ENCODE peak calls at places on chromosome 14, in six cellular contexts. R is fibroblast of lung, L is mammary epithelial cell, V is K562, G is GM12878, P is neural progenitor cell. C is an unnamed sample.

GRCh38 chr14:34436118-34436905 is 25.7 kb downstream of the SPTSSA start:
- DNase-seq in P (no peak), R (peak; percentile 75), L (peak; percentile 53), V (no peak), G (no peak), C (no peak)

GRCh38 chr14:50040401-50040775 is 76.0 kb downstream of the VCPKMT start:
- DNase-seq in G (no peak), P (no peak), L (peak; percentile 85), R (peak; percentile 71), V (peak; percentile 36), C (peak; percentile 66)

GRCh38 chr14:44529026-44529425 is 21.9 kb upstream of the FSCB start:
- DNase-seq in G (no peak), L (peak; percentile 8), R (peak; percentile 0), V (no peak), P (no peak), C (no peak)

GRCh38 chr14:49861581-49861922 is 9.0 kb upstream of the NEMF start:
- DNase-seq in L (peak; percentile 64), V (peak; percentile 63), P (peak; percentile 79), G (no peak), R (peak; percentile 94), C (peak; percentile 75)

GRCh38 chr14:44971459-44971858 is 9.5 kb downstream of the TOGARAM1 start:
- DNase-seq in G (no peak), V (no peak), L (no peak), P (no peak), R (no peak), C (no peak)

GRCh38 chr14:61145258-61145902 is 135.8 kb downstream of the TMEM30B start:
- DNase-seq in L (peak; percentile 82), P (no peak), V (no peak), G (no peak), R (peak; percentile 99), C (no peak)

GRCh38 chr14:42665083-42665482 is 1058.4 kb downstream of the LRFN5 start:
- DNase-seq in G (no peak), V (no peak), R (no peak), L (no peak), P (no peak), C (no peak)

GRCh38 chr14:104724981-104725771 is 1.1 kb downstream of the ADSS1 start:
- DNase-seq in R (peak; percentile 63), V (peak; percentile 61), G (no peak), P (peak; percentile 63), L (no peak), C (no peak)

GRCh38 chr14:103281496-103282231 is 52.4 kb upstream of the EIF5 start:
- DNase-seq in P (peak; percentile 48), L (peak; percentile 24), V (peak; percentile 41), G (no peak), R (peak; percentile 63), C (no peak)

GRCh38 chr14:69945905-69946304 is 66.7 kb downstream of the SMOC1 start:
- DNase-seq in G (no peak), R (peak; percentile 23), V (no peak), P (no peak), L (peak; percentile 31), C (no peak)

GRCh38 chr14:84807673-84808072 is 722.3 kb upstream of the FLRT2 start:
- DNase-seq in L (no peak), G (no peak), R (no peak), P (no peak), V (no peak), C (no peak)

GRCh38 chr14:103894034-103894722 is 34.1 kb upstream of the TDRD9 start:
- DNase-seq in P (no peak), V (no peak), G (no peak), R (no peak), L (no peak), C (no peak)

GRCh38 chr14:103576371-103577024 is 13.7 kb downstream of the COA8 start:
- DNase-seq in L (peak; percentile 83), G (no peak), R (peak; percentile 91), P (peak; percentile 93), V (no peak), C (no peak)

GRCh38 chr14:39268393-39268792 is 34.7 kb downstream of the MIA2 start:
- DNase-seq in V (peak; percentile 43), P (peak; percentile 8), G (no peak), R (peak; percentile 27), L (peak; percentile 24), C (no peak)

GRCh38 chr14:104924421-104925213 is at the start of gene PLD4:
- DNase-seq in L (no peak), P (no peak), V (no peak), R (no peak), G (no peak), C (no peak)

GRCh38 chr14:58663494-58664111 is 25.8 kb downstream of the DACT1 start:
- DNase-seq in R (peak; percentile 57), G (no peak), P (no peak), V (no peak), L (peak; percentile 61), C (no peak)

GRCh38 chr14:93317836-93318807 is 14.7 kb downstream of the BTBD7 start:
- DNase-seq in L (no peak), R (peak; percentile 11), V (peak; percentile 37), P (no peak), G (no peak), C (no peak)

GRCh38 chr14:60905930-60906329 is 74.9 kb downstream of the TRMT5 start:
- DNase-seq in L (no peak), R (no peak), G (no peak), V (no peak), P (no peak), C (no peak)

GRCh38 chr14:61188936-61189808 is 92.0 kb downstream of the TMEM30B start:
- DNase-seq in G (no peak), R (peak; percentile 84), P (peak; percentile 82), V (peak; percentile 29), L (no peak), C (no peak)

GRCh38 chr14:31659278-31659677 is 98.1 kb downstream of the NUBPL start:
- DNase-seq in R (no peak), P (no peak), L (no peak), V (no peak), G (no peak), C (no peak)

GRCh38 chr14:27205036-27205435 is 607.2 kb upstream of the NOVA1 start:
- DNase-seq in P (no peak), G (no peak), V (no peak), L (no peak), R (no peak), C (no peak)
- TF ChIP-seq CTCF in P (no peak), G (no peak), V (no peak), L (no peak), R (no peak), C (no peak)

GRCh38 chr14:74239848-74240793 is 872 bp downstream of the VSX2 start:
- DNase-seq in L (no peak), P (peak; percentile 47), V (no peak), G (no peak), R (peak; percentile 12), C (no peak)

GRCh38 chr14:74242055-74243042 is 3.1 kb downstream of the VSX2 start:
- DNase-seq in V (no peak), P (peak; percentile 46), G (no peak), R (peak; percentile 4), L (no peak), C (no peak)

GRCh38 chr14:74240794-74241610 is 1.8 kb downstream of the VSX2 start:
- DNase-seq in G (no peak), R (peak; percentile 15), V (no peak), L (no peak), P (peak; percentile 70), C (no peak)

GRCh38 chr14:74243051-74243450 is 3.8 kb downstream of the VSX2 start:
- DNase-seq in L (no peak), R (no peak), V (no peak), P (no peak), G (no peak), C (no peak)

GRCh38 chr14:74241611-74242005 is 2.4 kb downstream of the VSX2 start:
- DNase-seq in V (no peak), L (no peak), P (no peak), G (no peak), R (peak; percentile 4), C (no peak)
- H2AFZ ChIP-seq in V (no peak overlapping the region), L (no peak overlapping the region), P (peak overlapping the region; percentile 64), G (no peak overlapping the region), R (no peak overlapping the region), C (no peak overlapping the region)

DNA sequence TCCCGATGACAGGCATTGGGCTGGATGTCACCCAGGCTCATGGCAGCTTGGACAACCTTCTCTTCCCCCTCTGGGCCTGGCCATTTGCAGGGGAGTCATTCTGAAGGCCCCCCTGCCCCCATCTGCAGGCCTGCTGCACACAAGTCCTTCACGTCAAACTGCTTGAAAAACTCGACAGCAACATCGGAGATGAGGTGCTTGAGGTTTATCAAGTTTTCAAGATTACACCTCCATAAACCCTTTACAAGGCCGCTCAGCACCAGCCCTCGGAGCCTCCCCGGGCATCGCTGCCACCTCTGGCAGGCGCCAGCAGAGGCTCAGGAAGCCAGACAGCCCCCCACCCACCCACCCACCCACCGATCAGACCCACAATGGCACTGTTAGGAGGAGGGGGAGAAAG is 166.0 kb upstream of the GSC start:
- DNase-seq in P (no peak), R (no peak), G (no peak), V (no peak), L (no peak), C (no peak)
- H3K27me3 ChIP-seq in P (no peaks in the 10 kb centered on the region), R (no peaks in the 10 kb centered on the region), G (no peaks in the 10 kb centered on the region), V (peaks cover 26% of the 10 kb centered on the region), L (peaks cover 2% of the 10 kb centered on the region), C (no peaks in the 10 kb centered on the region)

GRCh38 chr14:76473381-76474263 is 97.7 kb downstream of the ESRRB start:
- DNase-seq in G (no peak), V (no peak), P (peak; percentile 65), L (no peak), R (no peak), C (no peak)
- TF ChIP-seq CTCF in G (no peak), V (no peak), P (peak; percentile 57), L (peak; percentile 24), R (no peak), C (no peak)

GRCh38 chr14:90558041-90558982 is 161.5 kb downstream of the CALM1 start:
- DNase-seq in G (no peak), L (no peak), P (no peak), V (no peak), R (no peak), C (no peak)
- H2AFZ ChIP-seq in G (no peak overlapping the region), L (no peak overlapping the region), P (no peak overlapping the region), V (no peak overlapping the region), R (no peak overlapping the region), C (no peak overlapping the region)